ENCODE peak calls at places on chromosomes 6 and 20, in nine cellular contexts. One of them, this sample, is unnamed.

GRCh38 chr20:12965880-12966270 is 42.9 kb upstream of the SPTLC3 start:
- DNase-seq in suprapubic skin: no peak
- DNase-seq in sigmoid colon: no peak
- DNase-seq in transverse colon: no peak
- DNase-seq in SK-N-SH: no peak
- DNase-seq in K562: no peak
- DNase-seq in GM12878: no peak
- DNase-seq in esophagus muscularis mucosa: no peak
- DNase-seq in upper lobe of left lung: no peak
- DNase-seq in this sample: no peak

GRCh38 chr6:151635741-151636140 is 141.9 kb downstream of the CCDC170 start:
- DNase-seq in suprapubic skin: no peak
- DNase-seq in sigmoid colon: no peak
- DNase-seq in transverse colon: no peak
- DNase-seq in SK-N-SH: no peak
- DNase-seq in K562: no peak
- DNase-seq in GM12878: no peak
- DNase-seq in esophagus muscularis mucosa: no peak
- DNase-seq in upper lobe of left lung: no peak
- DNase-seq in this sample: no peak

GRCh38 chr20:46823271-46823747 is 71.3 kb upstream of the EYA2 start:
- DNase-seq in suprapubic skin: no peak
- DNase-seq in sigmoid colon: no peak
- DNase-seq in transverse colon: peak
- DNase-seq in SK-N-SH: no peak
- DNase-seq in K562: no peak
- DNase-seq in GM12878: no peak
- DNase-seq in esophagus muscularis mucosa: no peak
- DNase-seq in upper lobe of left lung: no peak
- DNase-seq in this sample: peak

GRCh38 chr20:11790047-11790446 is 127.6 kb upstream of the BTBD3 start:
- DNase-seq in suprapubic skin: no peak
- DNase-seq in sigmoid colon: no peak
- DNase-seq in transverse colon: no peak
- DNase-seq in SK-N-SH: no peak
- DNase-seq in K562: no peak
- DNase-seq in GM12878: no peak
- DNase-seq in esophagus muscularis mucosa: no peak
- DNase-seq in upper lobe of left lung: no peak
- DNase-seq in this sample: no peak

GRCh38 chr20:16115891-16116577 is 457.2 kb downstream of the KIF16B start:
- DNase-seq in suprapubic skin: no peak
- DNase-seq in sigmoid colon: no peak
- DNase-seq in transverse colon: no peak
- DNase-seq in SK-N-SH: no peak
- DNase-seq in K562: no peak
- DNase-seq in GM12878: no peak
- DNase-seq in esophagus muscularis mucosa: peak
- DNase-seq in upper lobe of left lung: no peak
- DNase-seq in this sample: no peak

GRCh38 chr6:144284474-144284752 is 722 bp upstream of the UTRN start:
- DNase-seq in suprapubic skin: no peak
- DNase-seq in sigmoid colon: no peak
- DNase-seq in transverse colon: no peak
- DNase-seq in SK-N-SH: no peak
- DNase-seq in K562: no peak
- DNase-seq in GM12878: no peak
- DNase-seq in esophagus muscularis mucosa: no peak
- DNase-seq in upper lobe of left lung: no peak
- DNase-seq in this sample: no peak

GRCh38 chr6:159720708-159721107 is 6.6 kb upstream of the WTAP start:
- DNase-seq in suprapubic skin: no peak
- DNase-seq in sigmoid colon: no peak
- DNase-seq in transverse colon: no peak
- DNase-seq in SK-N-SH: peak
- DNase-seq in K562: peak
- DNase-seq in GM12878: no peak
- DNase-seq in esophagus muscularis mucosa: no peak
- DNase-seq in upper lobe of left lung: no peak
- DNase-seq in this sample: no peak

GRCh38 chr6:137104926-137105325 is 60.2 kb upstream of the IL20RA start:
- DNase-seq in suprapubic skin: no peak
- DNase-seq in sigmoid colon: no peak
- DNase-seq in transverse colon: no peak
- DNase-seq in SK-N-SH: no peak
- DNase-seq in K562: no peak
- DNase-seq in GM12878: no peak
- DNase-seq in esophagus muscularis mucosa: no peak
- DNase-seq in upper lobe of left lung: no peak
- DNase-seq in this sample: no peak

GRCh38 chr20:25257130-25257529 is 9.2 kb downstream of the PYGB start:
- DNase-seq in suprapubic skin: no peak
- DNase-seq in sigmoid colon: no peak
- DNase-seq in transverse colon: peak
- DNase-seq in SK-N-SH: no peak
- DNase-seq in K562: no peak
- DNase-seq in GM12878: no peak
- DNase-seq in esophagus muscularis mucosa: no peak
- DNase-seq in upper lobe of left lung: no peak
- DNase-seq in this sample: no peak
- TF ChIP-seq EP300 in suprapubic skin: no peak
- TF ChIP-seq EP300 in sigmoid colon: no peak
- TF ChIP-seq EP300 in transverse colon: no peak
- TF ChIP-seq EP300 in SK-N-SH: no peak
- TF ChIP-seq EP300 in K562: no peak
- TF ChIP-seq EP300 in GM12878: no peak
- TF ChIP-seq EP300 in esophagus muscularis mucosa: no peak
- TF ChIP-seq EP300 in upper lobe of left lung: no peak
- TF ChIP-seq EP300 in this sample: no peak

DNA sequence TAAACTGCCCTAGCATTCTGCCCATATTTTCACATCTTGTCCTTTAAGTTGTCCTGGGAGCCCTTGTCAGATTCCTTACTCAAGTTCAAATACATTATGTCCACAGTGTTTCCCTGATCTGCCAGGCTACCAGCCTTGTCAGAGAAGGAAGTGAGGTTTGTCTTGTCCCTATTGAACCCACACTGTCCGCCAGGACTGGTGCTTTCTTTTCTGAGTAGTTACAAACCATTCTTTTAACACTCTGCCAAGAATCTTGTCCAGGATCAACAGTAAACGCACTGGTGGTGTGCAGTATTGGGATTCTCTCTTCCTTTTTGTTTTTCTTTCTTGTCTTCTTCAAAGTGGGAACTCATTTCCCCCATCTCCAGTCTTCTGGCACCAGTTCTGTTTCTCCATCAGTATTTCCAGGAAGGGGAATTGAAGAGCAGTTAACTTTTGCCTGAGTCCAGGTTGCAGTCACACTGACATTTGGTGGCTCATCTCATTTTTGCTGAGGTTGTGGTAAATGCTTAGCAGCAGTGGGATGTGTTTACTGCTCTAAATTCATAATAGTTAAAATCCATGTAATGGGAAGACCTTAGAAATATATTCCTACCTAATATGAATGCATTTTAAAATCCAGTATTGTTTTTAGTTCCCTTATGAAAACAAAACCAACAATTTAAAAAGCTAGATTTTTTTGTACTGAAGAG is 295.4 kb downstream of the PRL start:
- DNase-seq in suprapubic skin: no peak
- DNase-seq in sigmoid colon: no peak
- DNase-seq in transverse colon: no peak
- DNase-seq in SK-N-SH: no peak
- DNase-seq in K562: no peak
- DNase-seq in GM12878: no peak
- DNase-seq in esophagus muscularis mucosa: no peak
- DNase-seq in upper lobe of left lung: no peak
- DNase-seq in this sample: no peak
- TF ChIP-seq POLR2AphosphoS5 in suprapubic skin: no peak
- TF ChIP-seq POLR2AphosphoS5 in sigmoid colon: no peak
- TF ChIP-seq POLR2AphosphoS5 in transverse colon: no peak
- TF ChIP-seq POLR2AphosphoS5 in SK-N-SH: no peak
- TF ChIP-seq POLR2AphosphoS5 in K562: no peak
- TF ChIP-seq POLR2AphosphoS5 in GM12878: no peak
- TF ChIP-seq POLR2AphosphoS5 in esophagus muscularis mucosa: no peak
- TF ChIP-seq POLR2AphosphoS5 in upper lobe of left lung: no peak
- TF ChIP-seq POLR2AphosphoS5 in this sample: no peak

DNA sequence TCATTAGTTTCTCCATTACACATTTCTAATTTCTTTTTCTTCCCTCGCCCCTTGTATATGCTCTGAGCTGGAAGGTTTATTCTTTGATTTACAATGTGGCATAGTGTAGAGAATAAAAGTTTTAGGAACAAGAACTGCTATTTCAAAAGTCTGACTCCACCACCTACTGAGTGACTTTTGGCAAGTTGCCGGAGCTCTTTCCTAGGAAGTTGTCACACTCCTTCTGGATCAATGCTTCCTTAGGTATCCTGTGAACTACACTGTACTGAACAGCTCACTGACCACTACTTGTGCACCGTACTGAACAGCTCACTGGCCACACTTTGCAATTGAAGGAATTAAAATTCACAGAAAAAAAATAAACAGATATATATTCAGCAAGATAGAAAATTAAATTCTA is 458.2 kb downstream of the FRK start:
- DNase-seq in suprapubic skin: no peak
- DNase-seq in sigmoid colon: no peak
- DNase-seq in transverse colon: no peak
- DNase-seq in SK-N-SH: no peak
- DNase-seq in K562: no peak
- DNase-seq in GM12878: no peak
- DNase-seq in esophagus muscularis mucosa: no peak
- DNase-seq in upper lobe of left lung: no peak
- DNase-seq in this sample: no peak
- TF ChIP-seq EP300 in suprapubic skin: no peak
- TF ChIP-seq EP300 in sigmoid colon: no peak
- TF ChIP-seq EP300 in transverse colon: no peak
- TF ChIP-seq EP300 in SK-N-SH: no peak
- TF ChIP-seq EP300 in K562: no peak
- TF ChIP-seq EP300 in GM12878: no peak
- TF ChIP-seq EP300 in esophagus muscularis mucosa: no peak
- TF ChIP-seq EP300 in upper lobe of left lung: no peak
- TF ChIP-seq EP300 in this sample: no peak

DNA sequence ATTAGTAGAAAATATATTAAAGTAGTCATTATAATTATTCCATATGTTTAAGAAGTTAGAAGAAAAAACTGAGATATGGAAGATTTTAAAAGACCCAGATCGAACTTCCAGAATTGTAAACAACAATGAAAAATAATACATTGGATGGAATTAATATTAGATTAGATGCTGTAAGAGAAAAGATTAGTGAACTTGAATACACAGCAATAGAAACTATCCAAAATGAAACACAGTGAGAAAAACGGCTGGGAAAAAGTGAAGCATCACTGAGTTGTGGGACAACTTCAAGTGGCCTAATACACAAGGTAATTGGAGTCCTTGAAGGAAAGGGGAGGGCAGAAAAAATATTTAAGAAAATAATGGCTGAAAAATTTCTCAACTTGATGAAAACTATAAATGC is 4.2 kb upstream of the TTBK1 start:
- DNase-seq in suprapubic skin: no peak
- DNase-seq in sigmoid colon: no peak
- DNase-seq in transverse colon: no peak
- DNase-seq in SK-N-SH: no peak
- DNase-seq in K562: no peak
- DNase-seq in GM12878: no peak
- DNase-seq in esophagus muscularis mucosa: no peak
- DNase-seq in upper lobe of left lung: no peak
- DNase-seq in this sample: no peak
- TF ChIP-seq POLR2AphosphoS5 in suprapubic skin: no peak
- TF ChIP-seq POLR2AphosphoS5 in sigmoid colon: no peak
- TF ChIP-seq POLR2AphosphoS5 in transverse colon: no peak
- TF ChIP-seq POLR2AphosphoS5 in SK-N-SH: no peak
- TF ChIP-seq POLR2AphosphoS5 in K562: no peak
- TF ChIP-seq POLR2AphosphoS5 in GM12878: no peak
- TF ChIP-seq POLR2AphosphoS5 in esophagus muscularis mucosa: no peak
- TF ChIP-seq POLR2AphosphoS5 in upper lobe of left lung: no peak
- TF ChIP-seq POLR2AphosphoS5 in this sample: no peak

DNA sequence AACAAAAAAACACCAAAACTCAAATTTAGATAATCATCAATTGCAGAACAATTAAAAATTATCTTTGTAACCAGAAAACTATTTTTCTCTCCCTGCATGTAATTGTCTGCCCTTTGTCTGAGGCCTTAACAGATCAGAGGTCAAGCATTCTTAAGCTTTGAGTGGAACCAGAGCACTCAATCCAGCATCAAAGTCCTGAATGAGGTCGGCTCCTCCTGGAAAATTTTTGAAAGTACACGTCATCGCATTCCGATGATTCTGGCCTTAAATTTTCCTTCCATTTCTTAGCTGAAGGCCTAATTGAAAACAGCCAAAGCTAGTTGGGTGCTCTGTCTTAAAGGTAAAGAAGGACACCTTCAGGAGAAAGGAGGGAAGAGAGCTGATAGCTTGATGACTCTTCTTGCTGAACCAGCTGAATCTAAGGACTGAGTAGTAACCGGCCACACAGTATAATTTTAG is 510.2 kb upstream of the SULF2 start:
- DNase-seq in suprapubic skin: no peak
- DNase-seq in sigmoid colon: no peak
- DNase-seq in transverse colon: no peak
- DNase-seq in SK-N-SH: no peak
- DNase-seq in K562: no peak
- DNase-seq in GM12878: no peak
- DNase-seq in esophagus muscularis mucosa: no peak
- DNase-seq in upper lobe of left lung: no peak
- DNase-seq in this sample: no peak
- TF ChIP-seq EP300 in suprapubic skin: no peak
- TF ChIP-seq EP300 in sigmoid colon: no peak
- TF ChIP-seq EP300 in transverse colon: no peak
- TF ChIP-seq EP300 in SK-N-SH: peak
- TF ChIP-seq EP300 in K562: no peak
- TF ChIP-seq EP300 in GM12878: no peak
- TF ChIP-seq EP300 in esophagus muscularis mucosa: no peak
- TF ChIP-seq EP300 in upper lobe of left lung: peak
- TF ChIP-seq EP300 in this sample: no peak

GRCh38 chr6:139533166-139533565 is 158.7 kb upstream of the CITED2 start:
- DNase-seq in suprapubic skin: no peak
- DNase-seq in sigmoid colon: no peak
- DNase-seq in transverse colon: no peak
- DNase-seq in SK-N-SH: no peak
- DNase-seq in K562: no peak
- DNase-seq in GM12878: no peak
- DNase-seq in esophagus muscularis mucosa: no peak
- DNase-seq in upper lobe of left lung: no peak
- DNase-seq in this sample: no peak
- TF ChIP-seq POLR2AphosphoS5 in suprapubic skin: no peak
- TF ChIP-seq POLR2AphosphoS5 in sigmoid colon: no peak
- TF ChIP-seq POLR2AphosphoS5 in transverse colon: no peak
- TF ChIP-seq POLR2AphosphoS5 in SK-N-SH: no peak
- TF ChIP-seq POLR2AphosphoS5 in K562: no peak
- TF ChIP-seq POLR2AphosphoS5 in GM12878: no peak
- TF ChIP-seq POLR2AphosphoS5 in esophagus muscularis mucosa: no peak
- TF ChIP-seq POLR2AphosphoS5 in upper lobe of left lung: no peak
- TF ChIP-seq POLR2AphosphoS5 in this sample: no peak